ENCODE peak calls at places on chromosome 20, in seven cellular contexts. G is upper lobe of right lung; J is AG04450; N is CD8-positive, alpha-beta memory T cell; V is fibroblast of villous mesenchyme; O is astrocyte of the spinal cord; L is cardiac fibroblast. E is an unnamed sample.

GRCh38 chr20:8385247-8385646 is 253.2 kb downstream of the PLCB1 start:
- DNase-seq in J (peak), L (peak), O (peak), G (no peak), V (peak), N (no peak), E (peak)

GRCh38 chr20:56088381-56088780 is 83.1 kb upstream of the CBLN4 start:
- DNase-seq in N (no peak), O (no peak), V (no peak), G (no peak), J (no peak), L (no peak), E (no peak)

GRCh38 chr20:23451956-23452487 is 654 bp downstream of the CST11 start:
- DNase-seq in J (no peak), N (no peak), G (no peak), O (no peak), L (no peak), V (peak), E (no peak)

GRCh38 chr20:719816-720215 is 44.2 kb upstream of the SCRT2 start:
- DNase-seq in J (no peak), V (no peak), O (no peak), G (no peak), N (no peak), L (no peak), E (no peak)

GRCh38 chr20:57244627-57245214 is 21.7 kb downstream of the BMP7 start:
- DNase-seq in N (no peak), V (no peak), L (no peak), O (no peak), G (no peak), J (no peak), E (no peak)

GRCh38 chr20:54103067-54103761 is 32.8 kb upstream of the BCAS1 start:
- DNase-seq in L (peak), J (no peak), N (peak), G (peak), O (peak), V (peak), E (peak)

GRCh38 chr20:36314734-36315544 is 8.8 kb downstream of the DLGAP4 start:
- DNase-seq in V (no peak), L (no peak), N (no peak), J (no peak), O (no peak), G (peak), E (no peak)

GRCh38 chr20:10489853-10490627 is 54.9 kb downstream of the SLX4IP start:
- DNase-seq in V (no peak), N (no peak), O (no peak), L (no peak), J (no peak), G (no peak), E (no peak)

GRCh38 chr20:4661191-4661590 is 60.5 kb upstream of the PRND start:
- DNase-seq in N (peak), L (no peak), O (no peak), V (no peak), G (no peak), J (no peak), E (no peak)

GRCh38 chr20:15827628-15828027 is 745.6 kb downstream of the KIF16B start:
- DNase-seq in L (no peak), G (no peak), N (no peak), J (no peak), O (no peak), V (no peak), E (no peak)

GRCh38 chr20:18857640-18858039 is 44.1 kb downstream of the SCP2D1 start:
- DNase-seq in V (no peak), G (no peak), J (no peak), L (peak), O (no peak), N (no peak), E (peak)

GRCh38 chr20:19506021-19506420 is 252.0 kb upstream of the RIN2 start:
- DNase-seq in L (no peak), G (no peak), J (no peak), O (no peak), N (no peak), V (peak), E (no peak)

GRCh38 chr20:760751-761417 is 7.4 kb downstream of the SLC52A3 start:
- DNase-seq in G (peak), J (no peak), O (no peak), L (peak), N (peak), V (peak), E (no peak)

GRCh38 chr20:38202982-38203293 is 37.9 kb upstream of the TGM2 start:
- DNase-seq in O (no peak), J (no peak), N (no peak), G (peak), V (no peak), L (no peak), E (no peak)

GRCh38 chr20:13800728-13801134 is 15.9 kb downstream of the NDUFAF5 start:
- DNase-seq in L (peak), N (no peak), G (peak), O (peak), V (peak), J (peak), E (peak)

GRCh38 chr20:54468082-54468481 is 7.3 kb upstream of the DOK5 start:
- DNase-seq in O (no peak), N (no peak), G (no peak), L (no peak), V (no peak), J (no peak), E (peak)

GRCh38 chr20:38222231-38222922 is 38.2 kb downstream of the KIAA1755 start:
- DNase-seq in V (peak), N (no peak), L (peak), J (no peak), O (peak), G (peak), E (peak)

GRCh38 chr20:9110916-9111432 is 42.1 kb downstream of the PLCB4 start:
- DNase-seq in J (no peak), G (no peak), O (no peak), V (no peak), L (no peak), N (no peak), E (peak)

GRCh38 chr20:32207626-32208498 is at the start of the genes PLAGL2 and POFUT1:
- DNase-seq in V (peak), J (peak), G (peak), L (peak), N (peak), O (peak), E (peak)

GRCh38 chr20:38970302-38970701 is 8.2 kb downstream of the DHX35 start:
- DNase-seq in N (no peak), O (peak), L (peak), G (no peak), J (no peak), V (peak), E (peak)

GRCh38 chr20:52923123-52923543 is 49.0 kb upstream of the TSHZ2 start:
- DNase-seq in L (peak), J (no peak), G (no peak), O (peak), N (no peak), V (peak), E (peak)
- H3K4me3 ChIP-seq in L (no peak), J (no peak), G (no peak), O (no peak), N (no peak), V (no peak), E (no peak)

DNA sequence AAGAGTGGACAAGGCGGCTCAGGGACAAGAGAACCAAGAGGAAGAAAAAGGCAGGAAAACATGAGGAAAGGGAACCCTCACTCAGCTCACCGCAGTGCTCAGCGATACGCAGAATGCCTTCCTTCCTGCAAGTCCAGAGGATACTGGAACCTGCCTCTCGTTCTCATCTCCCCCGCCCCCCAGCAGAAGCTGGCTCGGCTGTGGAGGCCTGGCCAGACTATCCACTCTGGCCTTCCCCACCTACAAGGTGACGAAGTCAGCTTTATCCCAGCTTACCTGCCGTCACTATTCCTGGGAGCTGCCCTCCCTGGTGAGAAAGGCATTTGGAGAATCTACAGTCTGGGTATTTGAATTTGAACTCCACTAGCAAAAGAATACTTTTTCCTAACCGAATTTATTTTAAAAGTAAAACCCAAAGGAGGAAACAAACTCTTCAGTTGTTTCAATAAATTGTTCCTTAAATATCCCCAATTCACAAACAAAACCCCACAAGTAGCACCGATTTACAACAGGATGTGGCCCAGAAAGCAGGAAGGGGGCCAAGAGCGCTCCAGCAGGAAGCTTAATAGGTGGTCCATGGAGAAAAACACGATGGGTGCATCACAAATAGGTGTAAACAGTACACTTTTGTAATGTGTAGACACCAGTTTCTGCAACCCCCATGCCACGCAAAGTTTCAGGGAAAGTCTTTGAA is 2.1 kb upstream of the DIDO1 start:
- DNase-seq in L (no peak), N (no peak), G (no peak), V (peak), J (no peak), O (no peak), E (peak)
- H3K4me3 ChIP-seq in L (peak), N (peak), G (peak), V (peak), J (peak), O (peak), E (peak)

GRCh38 chr20:41004561-41005360 is 23.9 kb upstream of the TOP1 start:
- DNase-seq in G (peak), V (no peak), L (peak), O (peak), N (no peak), J (no peak), E (peak)
- H3K4me3 ChIP-seq in G (peak), V (peak), L (peak), O (peak), N (no peak), J (peak), E (no peak)

DNA sequence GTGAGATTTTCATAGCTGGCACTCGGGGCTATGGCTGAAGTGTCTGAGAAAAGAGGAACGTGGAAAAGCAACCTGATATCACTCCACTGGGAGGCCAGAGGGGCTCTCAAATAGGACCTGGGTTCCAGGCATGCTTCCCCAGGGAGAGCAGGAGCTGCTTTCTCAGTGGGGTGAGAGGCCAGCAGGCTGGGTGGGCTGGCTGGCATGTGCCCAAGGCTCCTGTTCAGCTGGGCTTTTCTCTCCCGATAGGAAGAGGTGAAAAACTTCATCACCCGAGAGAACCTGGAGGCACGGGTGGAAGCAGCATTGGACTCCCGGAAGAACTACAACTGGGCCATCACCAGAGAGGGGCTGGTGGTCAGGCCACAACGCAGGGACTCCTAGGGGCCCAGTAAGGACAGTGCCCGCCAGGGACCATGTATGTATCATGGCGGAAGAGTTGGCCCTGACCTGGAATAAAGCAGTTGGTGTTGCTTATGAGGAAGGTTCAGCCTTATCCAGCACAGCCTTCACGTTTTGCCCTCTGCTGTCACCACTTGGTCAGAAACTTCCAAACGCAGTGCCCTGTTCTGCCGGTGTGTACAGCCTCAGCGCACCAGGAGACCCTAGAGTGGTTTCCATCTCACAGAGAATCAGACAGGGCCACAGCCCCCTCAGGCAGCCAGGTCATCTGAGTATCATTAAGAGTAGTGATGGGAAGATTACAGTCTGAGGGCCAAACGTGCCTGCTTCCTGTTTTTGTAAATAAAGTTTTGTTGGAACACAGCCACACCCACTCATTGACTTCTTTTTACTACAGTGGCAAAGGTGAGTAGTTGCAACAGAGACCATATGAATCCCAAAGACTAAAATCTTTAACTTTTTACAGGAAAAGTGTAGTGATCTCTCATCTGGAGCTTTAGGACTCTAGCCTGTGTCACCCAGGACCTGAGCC is 1.9 kb downstream of the MRPS26 start:
- DNase-seq in J (no peak), L (no peak), G (no peak), N (no peak), V (no peak), O (no peak), E (no peak)
- H3K4me3 ChIP-seq in J (no peak), L (no peak), G (peak), N (no peak), V (no peak), O (no peak), E (no peak)

DNA sequence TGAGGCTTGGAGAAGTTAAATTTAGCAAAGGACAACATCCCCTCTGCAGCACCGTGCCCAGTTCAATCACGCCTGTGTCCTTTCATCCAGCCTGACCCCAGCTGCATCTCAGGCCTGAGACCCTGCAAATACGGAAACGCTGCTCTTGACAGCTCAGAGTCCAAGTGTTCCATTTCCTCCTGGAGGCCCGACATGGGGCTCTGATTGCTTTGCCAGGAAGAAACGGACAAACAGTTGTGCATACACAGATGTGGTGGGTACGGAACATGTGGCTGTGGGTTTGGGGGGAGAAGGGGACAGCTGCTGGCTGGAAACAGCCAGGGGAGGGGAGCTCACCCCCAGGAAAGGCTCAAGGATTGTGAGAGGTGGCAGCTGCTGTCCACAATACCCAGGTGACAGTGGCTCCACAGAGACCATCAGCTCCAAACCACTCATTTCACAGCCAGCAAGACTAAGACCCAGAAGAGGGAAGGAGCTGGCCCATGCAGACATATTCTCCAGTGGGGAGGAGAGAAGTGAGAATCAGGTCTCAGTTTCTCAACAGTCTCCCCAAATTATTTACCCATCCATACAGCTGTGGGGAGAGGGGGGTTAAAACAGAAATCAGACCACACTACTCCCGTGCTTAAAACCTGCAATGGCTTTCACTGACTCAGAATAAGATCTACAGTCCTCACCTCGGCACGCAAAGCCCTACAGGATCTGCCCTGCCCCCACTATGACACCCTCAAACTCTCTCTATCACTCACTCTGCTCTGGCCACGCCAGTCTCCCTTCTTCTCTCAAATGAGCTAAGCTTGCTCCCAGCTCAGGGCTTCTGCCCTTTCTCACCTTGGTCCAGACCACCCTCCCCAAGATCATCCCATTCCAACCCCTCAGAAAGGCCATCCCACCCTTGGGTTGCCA is 89.1 kb downstream of the PREX1 start:
- DNase-seq in J (no peak), N (no peak), L (no peak), O (no peak), V (no peak), G (no peak), E (no peak)
- H3K4me3 ChIP-seq in J (no peak), N (no peak), L (no peak), O (no peak), V (no peak), G (no peak), E (no peak)

GRCh38 chr20:48025661-48026060 is 240.4 kb upstream of the SULF2 start:
- DNase-seq in O (peak), N (no peak), L (no peak), J (no peak), G (no peak), V (peak), E (peak)
- H3K4me3 ChIP-seq in O (no peak), N (no peak), L (no peak), J (no peak), G (no peak), V (no peak), E (peak)

DNA sequence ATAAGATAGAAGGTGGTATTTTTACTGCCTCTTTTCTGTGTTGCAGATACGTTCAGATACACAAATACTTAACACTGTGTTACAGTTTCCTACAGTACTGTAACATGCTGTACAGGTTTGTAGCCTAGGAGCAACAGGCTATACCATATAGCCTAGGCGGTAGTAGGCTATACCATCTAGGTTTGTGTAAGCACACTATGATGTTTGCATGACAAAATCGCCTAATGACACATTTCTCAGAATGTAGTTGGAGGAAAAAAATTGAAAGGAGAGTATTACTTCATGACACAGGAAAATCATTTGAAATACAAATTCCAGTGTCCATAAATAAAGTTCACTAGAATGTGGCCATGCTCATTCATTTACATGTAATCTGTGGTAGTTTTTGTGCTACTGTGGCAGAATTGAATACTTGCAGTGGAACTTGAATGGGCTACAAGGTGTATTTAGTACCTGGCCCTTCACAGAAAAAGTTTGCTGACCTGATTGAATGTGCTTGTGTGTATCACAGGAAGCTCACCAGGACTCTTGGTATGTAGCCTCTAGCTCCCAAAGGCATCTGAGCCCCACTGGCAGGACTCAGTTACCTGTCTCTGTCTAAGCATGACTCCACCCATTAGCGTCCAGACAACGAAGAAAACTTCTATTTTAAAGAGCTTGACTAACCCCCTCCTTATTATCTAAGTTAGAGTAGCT is 18.8 kb downstream of the TOP1 start:
- DNase-seq in V (no peak), L (no peak), O (no peak), J (no peak), G (no peak), N (no peak), E (no peak)
- H3K4me3 ChIP-seq in V (peak), L (no peak), O (no peak), J (peak), G (no peak), N (peak), E (no peak)

DNA sequence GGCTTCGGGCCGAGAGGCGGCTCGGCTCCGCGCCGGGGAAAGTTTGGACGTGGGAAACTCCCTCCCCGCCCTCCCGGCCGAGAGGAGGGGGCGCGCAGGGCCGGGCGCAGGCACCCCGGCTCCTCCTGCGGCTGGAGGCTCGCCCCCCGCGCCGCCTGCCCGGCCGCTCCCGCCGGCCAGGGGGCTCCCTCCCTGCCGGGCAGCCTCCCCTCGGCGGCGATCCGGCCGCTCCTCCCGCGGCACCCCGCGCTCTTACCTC is 370 bp downstream of the CDH22 start:
- DNase-seq in J (no peak), L (no peak), N (no peak), O (no peak), V (no peak), G (no peak), E (no peak)
- H3K4me3 ChIP-seq in J (no peak), L (no peak), N (no peak), O (no peak), V (no peak), G (peak), E (no peak)

E was measured in AG10803.